ENCODE peak calls at places on chromosomes 3 and 15, in five cellular contexts. T is neuronal stem cell, Y is H1, N is H9, L is IMR-90. V is an unnamed sample.

GRCh38 chr15:61157933-61158332 is 71.2 kb downstream of the RORA start:
- DNase-seq in T (no peak), Y (no peak), L (no peak), N (no peak), V (no peak)

GRCh38 chr15:31328425-31328998 is 1.9 kb downstream of the KLF13 start:
- DNase-seq in T (no peak), L (peak), Y (no peak), N (no peak), V (peak)

GRCh38 chr15:27863000-27863399 is 236.1 kb downstream of the OCA2 start:
- DNase-seq in T (no peak), Y (no peak), L (no peak), N (no peak), V (no peak)

GRCh38 chr15:65334586-65335231 is 30.2 kb downstream of the RNU5B-1 start:
- DNase-seq in L (no peak), Y (no peak), N (no peak), T (peak), V (peak)

GRCh38 chr3:10337323-10338163 is 16.6 kb upstream of the SEC13 start:
- DNase-seq in L (no peak), N (no peak), T (no peak), Y (no peak), V (no peak)

GRCh38 chr3:149342413-149343340 is 9.2 kb upstream of the TM4SF18 start:
- DNase-seq in L (peak), T (no peak), Y (no peak), N (no peak), V (peak)

GRCh38 chr3:89697321-89697916 is 590.0 kb downstream of the EPHA3 start:
- DNase-seq in Y (no peak), T (no peak), L (no peak), N (no peak), V (no peak)

GRCh38 chr3:188071636-188072035 is 82.3 kb upstream of the LPP start:
- DNase-seq in N (no peak), T (no peak), L (peak), Y (no peak), V (peak)

GRCh38 chr3:45437388-45437787 is 49.0 kb downstream of the LARS2 start:
- DNase-seq in N (no peak), T (no peak), L (peak), Y (no peak), V (peak)

GRCh38 chr15:40430271-40430805 is 10.4 kb upstream of the BAHD1 start:
- DNase-seq in T (no peak), Y (no peak), N (peak), L (peak), V (no peak)

GRCh38 chr3:154131850-154132249 is 10.7 kb downstream of the ARHGEF26 start:
- DNase-seq in Y (no peak), T (no peak), N (no peak), L (no peak), V (no peak)

GRCh38 chr15:65518633-65519285 is 1.3 kb upstream of the DPP8 start:
- DNase-seq in T (no peak), L (no peak), N (no peak), Y (no peak), V (no peak)

GRCh38 chr3:186670148-186670547 is 4.3 kb downstream of the HRG start:
- DNase-seq in N (no peak), L (no peak), Y (no peak), T (no peak), V (no peak)

GRCh38 chr3:148513066-148513671 is 184.5 kb upstream of the AGTR1 start:
- DNase-seq in L (peak), T (no peak), Y (no peak), N (no peak), V (peak)

GRCh38 chr15:79067434-79067833 is 23.1 kb downstream of the RASGRF1 start:
- DNase-seq in Y (no peak), L (no peak), N (no peak), T (no peak), V (no peak)

GRCh38 chr3:131072099-131072559 is 45.5 kb downstream of the NEK11 start:
- DNase-seq in T (no peak), Y (no peak), N (no peak), L (peak), V (peak)

GRCh38 chr3:100048248-100048647 is 66.1 kb downstream of the FILIP1L start:
- DNase-seq in N (no peak), Y (no peak), T (no peak), L (no peak), V (no peak)

GRCh38 chr15:62792960-62793758 is 249.4 kb upstream of the TPM1 start:
- DNase-seq in N (no peak), Y (no peak), L (no peak), T (no peak), V (peak)

GRCh38 chr15:89137926-89138325 is 49.7 kb downstream of the ABHD2 start:
- DNase-seq in L (no peak), T (no peak), N (no peak), Y (no peak), V (no peak)
- H3K27ac ChIP-seq in L (peak), T (no peak), N (no peak), Y (no peak), V (no peak)

GRCh38 chr15:64092864-64093626 is 593 bp downstream of the CIAO2A start:
- DNase-seq in T (peak), N (peak), L (peak), Y (no peak), V (peak)

GRCh38 chr15:64095431-64095794 is 369 bp upstream of the SNX1 start:
- DNase-seq in T (no peak), N (no peak), Y (no peak), L (no peak), V (no peak)

GRCh38 chr15:64092075-64092820 is 1.4 kb downstream of the CIAO2A start:
- DNase-seq in Y (no peak), N (no peak), L (no peak), T (no peak), V (no peak)

GRCh38 chr15:64095795-64096485 is at the start of gene SNX1:
- DNase-seq in L (peak), N (peak), Y (peak), T (peak), V (peak)

GRCh38 chr15:64093627-64094417 is at the start of gene CIAO2A:
- DNase-seq in Y (peak), L (peak), T (peak), N (peak), V (peak)
- H3K14ac ChIP-seq in Y (no peak), L (peak), T (no peak), N (no peak), V (peak)

DNA sequence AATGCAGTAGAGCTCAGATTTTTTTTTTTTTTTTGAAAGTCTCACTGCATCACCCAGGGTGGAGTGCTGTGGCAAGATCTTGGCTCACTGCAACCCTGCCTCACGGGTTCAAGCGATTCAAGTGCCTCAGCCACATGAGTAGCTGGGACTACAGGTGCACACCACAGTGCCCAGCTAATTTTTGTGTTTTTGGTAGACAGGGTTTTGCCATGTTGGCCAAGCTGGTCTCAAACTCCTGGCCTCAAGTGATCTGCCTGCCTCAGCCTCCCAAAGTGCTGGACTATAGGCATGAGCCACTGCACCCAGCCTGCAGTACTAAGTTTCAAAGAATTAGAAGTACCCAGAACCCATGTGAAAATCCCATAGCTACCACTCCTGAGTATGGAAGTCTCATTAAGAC is 14.5 kb downstream of the TRIM59 start:
- DNase-seq in N (no peak), L (no peak), T (no peak), Y (no peak), V (no peak)
- H3K27ac ChIP-seq in N (no peak), L (peak), T (no peak), Y (no peak), V (no peak)

GRCh38 chr15:98650871-98651481 is 2.6 kb downstream of the IGF1R start:
- DNase-seq in T (no peak), L (peak), N (no peak), Y (no peak), V (peak)
- H3K14ac ChIP-seq in T (peak), L (peak), N (peak), Y (no peak), V (no peak)

GRCh38 chr3:114879059-114880031 is 267.7 kb downstream of the ZBTB20 start:
- DNase-seq in Y (no peak), N (no peak), T (no peak), L (peak), V (peak)
- H3K27ac ChIP-seq in Y (no peak), N (no peak), T (no peak), L (no peak), V (no peak)

DNA sequence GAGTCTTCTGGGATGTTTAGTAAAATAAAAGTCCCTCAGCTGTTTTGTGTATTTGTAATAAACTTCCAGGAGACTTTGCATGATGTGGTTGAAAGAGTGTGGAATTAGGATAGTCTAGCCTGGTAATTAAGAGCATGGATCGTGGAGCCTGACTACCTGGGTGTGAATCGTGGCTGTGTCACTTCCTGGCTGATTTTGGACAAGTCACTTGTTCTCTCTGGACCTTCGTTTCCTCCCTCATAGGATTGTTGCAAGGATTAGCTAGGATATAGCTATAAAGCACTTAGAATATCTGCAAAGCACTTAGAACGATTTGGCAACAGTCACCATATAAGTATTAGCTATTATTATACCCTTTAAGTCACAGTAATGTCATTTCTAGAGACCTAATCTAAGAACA is 40.2 kb downstream of the SLMAP start:
- DNase-seq in L (peak), T (no peak), N (no peak), Y (no peak), V (peak)
- H3K14ac ChIP-seq in L (peak), T (no peak), N (no peak), Y (no peak), V (no peak)

GRCh38 chr3:65729553-65729952 is 309.2 kb downstream of the MAGI1 start:
- DNase-seq in Y (no peak), T (no peak), L (peak), N (no peak), V (peak)
- H3K27ac ChIP-seq in Y (no peak), T (no peak), L (peak), N (no peak), V (peak)

GRCh38 chr3:129493206-129493605 is 35.2 kb upstream of the RHO start:
- DNase-seq in L (no peak), T (no peak), Y (no peak), N (no peak), V (no peak)

GRCh38 chr3:129491794-129492193 is 36.6 kb upstream of the RHO start:
- DNase-seq in N (no peak), L (peak), T (no peak), Y (no peak), V (no peak)

GRCh38 chr3:129487183-129487867 is 41.1 kb upstream of the RHO start:
- DNase-seq in N (no peak), T (no peak), L (no peak), Y (no peak), V (no peak)

GRCh38 chr3:129492691-129493090 is 35.7 kb upstream of the RHO start:
- DNase-seq in Y (no peak), T (no peak), N (no peak), L (no peak), V (no peak)

DNA sequence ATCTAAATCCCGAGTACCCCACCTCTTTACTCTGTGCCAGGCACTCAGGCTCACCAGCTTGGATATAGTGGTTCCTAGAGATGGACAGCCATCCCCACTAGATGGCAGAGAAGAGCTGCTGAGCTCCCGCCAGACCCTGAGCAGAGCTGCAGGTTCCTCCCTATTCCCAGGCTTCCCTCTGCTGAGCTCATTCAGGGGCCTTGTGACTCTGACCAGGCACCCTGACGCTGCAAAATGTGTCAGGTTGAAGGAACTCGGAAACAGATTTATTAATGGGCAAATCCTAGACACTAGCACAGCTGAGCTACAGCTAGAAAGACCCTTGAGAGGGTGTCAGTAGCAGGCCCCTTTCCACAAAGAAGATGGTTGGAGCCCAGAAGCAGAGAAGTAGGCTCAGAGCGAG is 38.2 kb upstream of the RHO start:
- DNase-seq in L (peak), T (peak), Y (peak), N (peak), V (peak)
- H3K14ac ChIP-seq in L (peak), T (no peak), Y (no peak), N (no peak), V (no peak)

DNA sequence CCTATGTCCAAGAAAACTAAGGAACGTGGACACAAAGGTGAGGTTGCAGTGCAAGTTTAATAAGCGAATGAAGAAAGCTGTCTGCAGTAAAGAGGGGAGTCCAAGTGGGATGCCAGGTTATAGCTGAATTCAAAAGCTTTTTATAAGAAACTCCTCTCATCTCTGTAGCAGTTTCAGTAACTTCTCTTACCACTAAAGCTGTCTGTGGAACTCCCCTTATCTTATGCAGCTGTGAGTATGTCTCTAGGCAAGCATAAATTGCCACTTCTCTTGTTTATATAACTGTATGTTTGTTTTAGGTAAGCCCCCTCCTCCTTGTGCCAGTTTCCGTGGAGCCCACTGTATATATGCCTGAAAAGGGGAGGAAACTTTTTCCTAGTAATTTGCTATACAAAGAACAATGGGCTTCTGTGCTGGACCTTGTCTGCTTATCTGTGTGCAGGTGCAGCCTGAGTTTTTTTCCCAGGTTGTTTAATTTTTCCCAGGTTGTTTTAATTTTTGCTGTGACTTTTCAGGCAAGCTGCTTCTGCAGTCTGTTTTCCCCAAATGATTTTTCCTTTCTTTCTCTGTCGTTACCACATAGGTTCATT is 875.1 kb upstream of the EPHA6 start:
- DNase-seq in L (no peak), Y (no peak), N (no peak), T (no peak), V (peak)
- H3K27ac ChIP-seq in L (no peak), Y (no peak), N (no peak), T (no peak), V (no peak)

GRCh38 chr15:77070180-77070499 is 769 bp downstream of the TSPAN3 start:
- DNase-seq in Y (no peak), L (no peak), N (no peak), T (peak), V (no peak)

GRCh38 chr15:77071338-77072223 is 672 bp upstream of the TSPAN3 start:
- DNase-seq in L (no peak), T (no peak), N (no peak), Y (no peak), V (no peak)

GRCh38 chr15:77068633-77069032 is 2.3 kb downstream of the TSPAN3 start:
- DNase-seq in T (no peak), N (no peak), Y (no peak), L (no peak), V (no peak)

GRCh38 chr15:77069521-77070121 is 1.3 kb downstream of the TSPAN3 start:
- DNase-seq in N (no peak), Y (no peak), L (no peak), T (no peak), V (peak)

GRCh38 chr15:77070500-77071337 is at the start of gene TSPAN3:
- DNase-seq in N (peak), L (peak), Y (peak), T (peak), V (peak)
- H3K14ac ChIP-seq in N (peak), L (peak), Y (no peak), T (no peak), V (peak)

V was measured in mesenchymal stem cell.